ENCODE peak calls at places on chromosomes 3 and 15, in nine cellular contexts. M, X, U, L, B, Z, K, E and Y are unnamed samples.

GRCh38 chr3:113265281-113265680 is 53.9 kb downstream of the BOC start:
- DNase-seq in Z (no peak), X (no peak), U (no peak), B (no peak), E (no peak), K (no peak), L (peak), M (no peak), Y (no peak)

GRCh38 chr3:106609666-106610301 is 741.0 kb upstream of the CBLB start:
- DNase-seq in E (peak), B (no peak), U (peak), X (peak), M (no peak), K (peak), Z (peak), L (peak), Y (peak)

GRCh38 chr3:101803152-101803782 is 24.3 kb downstream of the NXPE3 start:
- DNase-seq in E (no peak), M (no peak), U (no peak), B (no peak), X (peak), L (no peak), Z (peak), K (peak), Y (peak)

GRCh38 chr3:129238945-129239705 is 10.3 kb upstream of the COPG1 start:
- DNase-seq in B (no peak), M (peak), X (no peak), L (no peak), U (no peak), K (no peak), E (no peak), Z (peak), Y (no peak)

GRCh38 chr15:100222349-100222715 is 119.4 kb downstream of the ADAMTS17 start:
- DNase-seq in K (no peak), E (no peak), Z (no peak), M (no peak), B (no peak), U (no peak), X (no peak), L (no peak), Y (no peak)

GRCh38 chr3:120558784-120559227 is 37.3 kb upstream of the NDUFB4 start:
- DNase-seq in U (peak), L (peak), B (peak), K (peak), X (peak), M (peak), E (peak), Z (peak), Y (peak)

GRCh38 chr3:52245322-52246263 is at the start of gene PPM1M:
- DNase-seq in Z (peak), L (peak), M (peak), K (no peak), X (peak), B (peak), E (no peak), U (peak), Y (peak)

GRCh38 chr3:23696842-23697241 is 108.9 kb upstream of the UBE2E1 start:
- DNase-seq in Z (peak), E (no peak), B (no peak), K (no peak), L (no peak), X (no peak), M (no peak), U (no peak), Y (no peak)

GRCh38 chr3:58041826-58042324 is 33.7 kb downstream of the FLNB start:
- DNase-seq in M (no peak), Z (peak), E (peak), L (no peak), B (no peak), X (no peak), K (no peak), U (no peak), Y (no peak)

GRCh38 chr3:142445816-142446254 is 2.0 kb downstream of the XRN1 start:
- DNase-seq in X (no peak), U (no peak), L (no peak), E (no peak), B (no peak), M (no peak), K (peak), Z (peak), Y (no peak)
- H3K4me3 ChIP-seq in X (no peak), U (peak), L (no peak), E (no peak), B (peak), M (peak), K (peak), Z (no peak), Y (no peak)

GRCh38 chr3:126030455-126030854 is 53.5 kb downstream of the SLC41A3 start:
- DNase-seq in E (no peak), M (no peak), U (no peak), X (no peak), Z (no peak), B (no peak), K (no peak), L (no peak), Y (no peak)
- H3K4me3 ChIP-seq in E (no peak), M (no peak), U (no peak), X (no peak), Z (no peak), B (no peak), K (no peak), L (no peak), Y (no peak)

DNA sequence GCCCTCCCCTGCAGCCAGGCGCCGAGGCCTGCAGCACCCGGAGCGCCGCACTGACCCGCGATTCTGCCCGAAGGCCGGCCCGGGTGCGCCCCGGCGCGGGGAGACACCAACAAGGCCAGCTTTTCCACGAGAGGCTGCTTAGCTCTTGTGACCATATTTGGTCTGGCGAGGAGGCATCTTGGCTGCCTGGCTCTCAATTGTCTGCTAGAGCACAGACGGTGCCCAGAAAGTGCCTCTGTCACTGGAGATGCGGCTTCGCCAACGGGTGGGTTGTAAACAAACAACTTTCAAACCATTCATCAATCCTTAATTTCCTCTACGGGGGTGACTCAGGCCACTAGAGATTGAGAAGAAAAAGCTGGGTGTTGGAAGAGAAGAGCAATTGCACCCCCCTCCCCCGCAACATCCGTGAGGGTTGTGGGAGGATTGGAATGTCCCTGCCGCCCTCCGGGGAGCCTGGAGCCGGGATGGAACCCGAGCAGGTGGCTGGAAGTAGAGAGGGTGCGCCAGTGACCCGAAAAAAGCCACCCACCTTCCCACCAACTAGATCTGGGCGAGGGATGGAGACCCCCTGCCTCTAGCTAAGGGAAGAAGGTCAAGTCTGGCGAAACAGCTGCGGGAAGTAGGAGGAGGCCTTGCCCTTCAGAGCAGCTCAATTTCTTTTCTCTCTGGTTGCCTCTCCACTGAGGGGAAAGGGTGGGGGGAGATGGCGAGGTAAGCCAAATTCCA is 783 bp upstream of the WWTR1 start:
- DNase-seq in E (no peak), K (no peak), B (peak), U (peak), M (peak), X (peak), L (peak), Z (peak), Y (peak)
- H3K4me3 ChIP-seq in E (peak), K (no peak), B (peak), U (peak), M (peak), X (peak), L (peak), Z (peak), Y (peak)

GRCh38 chr3:39577541-39577940 is 110.1 kb downstream of the MOBP start:
- DNase-seq in Z (no peak), L (no peak), U (no peak), E (no peak), B (no peak), M (no peak), X (no peak), K (no peak), Y (no peak)
- H3K4me3 ChIP-seq in Z (no peak), L (no peak), U (no peak), E (no peak), B (no peak), M (no peak), X (no peak), K (no peak), Y (no peak)